ENCODE peak calls at places on chromosomes 3 and 15, in four cellular contexts. U is thoracic aorta, V is gastrocnemius medialis, W is HepG2. T is an unnamed sample. For H3K9me3, the result is how much of the 10 kb centered on the place peaks cover.

GRCh38 chr3:61155701-61156292 is 95.5 kb downstream of the FHIT start:
- ATAC-seq in W (no peak), U (no peak), V (no peak), T (no peak)

GRCh38 chr3:98681486-98681885 is 81.7 kb upstream of the ST3GAL6 start:
- ATAC-seq in U (no peak), V (no peak), W (no peak), T (no peak)

GRCh38 chr3:99720985-99721632 is 82.7 kb downstream of the COL8A1 start:
- ATAC-seq in V (no peak), W (no peak), U (no peak), T (no peak)

GRCh38 chr3:193861036-193861435 is 268.0 kb downstream of the OPA1 start:
- ATAC-seq in V (no peak), W (no peak), U (no peak), T (no peak)

GRCh38 chr15:66720206-66721010 is 18.4 kb downstream of the SMAD6 start:
- ATAC-seq in U (peak), W (no peak), V (no peak), T (peak)

GRCh38 chr15:45995800-45996199 is 361.0 kb downstream of the SQOR start:
- ATAC-seq in U (no peak), V (no peak), W (no peak), T (no peak)

GRCh38 chr3:64594129-64594528 is 93.7 kb downstream of the ADAMTS9 start:
- ATAC-seq in V (no peak), W (no peak), U (no peak), T (no peak)

GRCh38 chr3:46546896-46547440 is 19.1 kb downstream of the LRRC2 start:
- ATAC-seq in W (no peak), V (no peak), U (no peak), T (no peak)

GRCh38 chr3:130341882-130342281 is 3.6 kb upstream of the COL6A5 start:
- ATAC-seq in W (no peak), V (no peak), U (no peak), T (no peak)

GRCh38 chr3:149751551-149751950 is 738 bp downstream of the COMMD2 start:
- ATAC-seq in W (no peak), V (peak), U (no peak), T (no peak)

GRCh38 chr3:190378240-190378891 is 9.6 kb upstream of the CLDN16 start:
- ATAC-seq in V (peak), W (no peak), U (peak), T (peak)

GRCh38 chr3:105747056-105747455 is 121.8 kb downstream of the CBLB start:
- ATAC-seq in V (peak), U (peak), W (no peak), T (peak)

GRCh38 chr3:31213869-31214486 is 318.7 kb upstream of the STT3B start:
- ATAC-seq in V (no peak), U (no peak), W (no peak), T (no peak)

GRCh38 chr3:171159024-171159821 is 132.7 kb upstream of the SLC2A2 start:
- ATAC-seq in V (no peak), W (no peak), U (no peak), T (no peak)

GRCh38 chr3:52507359-52507758 is 12.2 kb downstream of the STAB1 start:
- ATAC-seq in V (no peak), U (no peak), W (peak), T (no peak)

GRCh38 chr15:38707802-38708671 is 143.4 kb upstream of the RASGRP1 start:
- ATAC-seq in U (no peak), V (peak), W (peak), T (peak)
- TF ChIP-seq CTCF in U (peak), V (peak), W (peak), T (peak)

DNA sequence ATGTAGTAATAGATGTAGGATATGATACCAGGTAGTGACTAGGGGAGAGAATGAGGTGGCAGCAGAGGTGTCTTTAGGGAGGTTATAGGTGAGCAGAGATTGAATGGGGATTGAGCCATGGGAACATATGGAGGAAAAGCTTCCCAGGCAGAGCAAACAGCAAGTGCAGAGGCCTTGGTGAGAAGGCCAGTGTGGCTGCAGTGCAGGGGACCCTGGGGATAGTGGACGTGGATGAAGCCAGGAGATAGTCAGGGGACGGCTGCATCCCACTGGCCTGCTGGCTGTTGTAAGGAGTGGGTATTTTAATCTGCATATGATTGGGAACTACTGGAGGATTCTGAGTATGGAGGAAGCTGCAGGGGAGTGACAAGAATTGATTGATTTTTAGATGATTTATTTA is 62.7 kb upstream of the TRAK1 start:
- ATAC-seq in U (no peak), W (no peak), V (no peak), T (no peak)
- H3K9me3 ChIP-seq in U (under half), W (under half), V (under half), T (under half)

DNA sequence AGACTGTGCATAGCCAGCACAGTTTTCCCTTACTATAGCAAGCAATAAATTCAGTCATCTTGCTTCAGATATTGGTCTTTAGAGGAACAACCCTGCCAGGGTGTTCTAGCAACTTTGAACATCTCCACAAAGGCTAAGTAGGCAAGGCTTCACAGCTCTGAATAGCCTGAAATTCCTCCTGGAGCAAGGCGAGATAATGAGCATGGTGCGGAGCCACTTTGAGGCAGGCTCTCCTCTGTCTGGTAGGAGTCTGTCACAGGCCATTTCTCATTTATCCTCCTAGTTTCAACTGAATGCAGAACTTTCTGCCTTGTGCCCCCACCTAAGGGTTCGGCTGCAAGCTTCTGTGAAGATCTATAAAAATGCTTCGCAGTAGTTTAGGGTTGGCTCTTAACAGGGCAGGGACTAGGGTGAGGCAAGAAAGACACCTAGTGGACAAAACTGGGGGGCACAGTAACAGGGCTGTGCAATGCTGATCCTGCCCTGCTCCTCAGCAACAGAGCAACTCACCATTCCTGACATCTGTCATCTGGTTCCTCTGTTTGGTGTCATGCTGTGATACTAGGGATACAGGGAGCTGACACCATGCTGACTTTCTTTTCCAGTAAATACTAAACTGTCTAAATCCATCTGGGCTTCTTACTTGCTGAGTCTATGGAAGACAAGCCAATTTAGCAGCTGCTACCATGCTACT is 16.6 kb upstream of the EHHADH start:
- ATAC-seq in V (no peak), U (no peak), W (peak), T (no peak)
- TF ChIP-seq CTCF in V (no peak), U (no peak), W (peak), T (no peak)

GRCh38 chr15:82272154-82272553 is 9.5 kb downstream of the SAXO2 start:
- ATAC-seq in V (no peak), U (no peak), W (no peak), T (no peak)

DNA sequence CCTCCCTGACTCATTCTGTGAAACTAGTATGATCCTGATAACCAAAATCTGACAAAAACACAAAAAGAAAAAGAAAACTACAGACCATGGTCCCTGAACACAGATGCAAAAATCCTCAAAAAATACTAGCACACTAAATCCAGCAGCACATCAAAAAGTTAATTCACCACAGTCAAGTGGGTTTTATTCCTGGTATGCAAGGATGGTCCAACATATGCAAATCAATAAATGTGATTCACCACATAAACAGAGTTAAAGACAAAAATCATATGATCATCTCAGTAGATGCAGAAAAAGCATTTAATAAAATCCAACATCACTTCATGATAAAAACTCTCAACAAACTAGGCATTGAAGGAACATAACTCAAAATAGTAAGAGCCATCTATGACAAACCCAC is 12.8 kb downstream of the SAXO2 start:
- ATAC-seq in U (no peak), V (no peak), W (no peak), T (no peak)
- H3K9me3 ChIP-seq in U (under half), V (under half), W (under half), T (under half)

GRCh38 chr3:1252061-1252430 is 159.2 kb downstream of the CNTN6 start:
- ATAC-seq in W (no peak), U (no peak), V (no peak), T (no peak)

DNA sequence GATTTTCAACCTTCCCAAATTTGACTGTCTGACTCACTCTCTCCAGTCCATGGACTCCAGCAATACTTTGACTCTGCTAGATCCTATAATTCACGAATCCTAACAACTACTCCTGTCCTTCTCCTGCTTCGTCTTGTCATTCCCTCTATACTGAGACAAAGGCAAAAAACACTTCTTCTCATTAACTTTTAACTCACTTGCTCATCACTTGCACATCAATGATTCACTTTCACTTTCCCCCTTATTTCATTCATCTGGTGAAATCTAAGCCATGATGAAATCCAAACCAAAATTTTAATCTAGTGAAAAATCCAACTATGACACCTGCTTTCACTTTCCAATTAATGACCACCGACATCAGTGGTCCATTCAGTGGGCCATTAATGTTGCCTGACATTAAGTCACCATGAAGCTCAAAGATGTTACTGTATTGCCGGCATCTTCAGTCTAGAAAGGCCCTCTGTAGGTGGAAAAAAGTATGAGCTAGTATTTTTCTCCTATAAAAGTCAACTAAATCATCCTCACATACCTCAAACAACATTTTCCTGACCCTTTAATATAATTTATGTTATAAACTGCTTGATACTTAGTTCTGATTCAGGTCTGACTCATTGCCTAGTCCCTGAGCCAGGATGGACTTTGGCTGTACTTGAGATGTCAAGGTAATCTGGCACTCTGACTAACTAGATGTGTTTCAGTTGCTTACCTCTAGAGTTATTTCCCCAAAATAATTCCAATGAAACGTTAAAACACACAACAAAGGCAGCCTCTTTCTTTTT is 158.6 kb downstream of the CNTN6 start:
- ATAC-seq in U (no peak), W (no peak), V (no peak), T (no peak)
- TF ChIP-seq CTCF in U (no peak), W (no peak), V (no peak), T (no peak)